ENCODE peak calls at places on chromosome 4, in eight cellular contexts. One of them, this sample, is unnamed.

GRCh38 chr4:29153642-29154041 is 1566.5 kb upstream of the PCDH7 start:
- DNase-seq in tibial artery: no peak
- DNase-seq in hepatocyte: no peak
- DNase-seq in BE2C: no peak
- DNase-seq in left lung: no peak
- DNase-seq in fibroblast of mammary gland: no peak
- DNase-seq in HCT116: no peak
- DNase-seq in lung: no peak
- DNase-seq in this sample: no peak

GRCh38 chr4:154744341-154744948 is 645 bp downstream of the LRAT start:
- DNase-seq in hepatocyte: no peak
- DNase-seq in tibial artery: no peak
- DNase-seq in lung: no peak
- DNase-seq in HCT116: no peak
- DNase-seq in BE2C: no peak
- DNase-seq in left lung: peak
- DNase-seq in fibroblast of mammary gland: no peak
- DNase-seq in this sample: no peak

GRCh38 chr4:95216636-95217035 is 332.1 kb downstream of the UNC5C start:
- DNase-seq in hepatocyte: no peak
- DNase-seq in lung: no peak
- DNase-seq in BE2C: no peak
- DNase-seq in left lung: no peak
- DNase-seq in tibial artery: no peak
- DNase-seq in fibroblast of mammary gland: no peak
- DNase-seq in HCT116: no peak
- DNase-seq in this sample: no peak

GRCh38 chr4:80005863-80006262 is 67.2 kb downstream of the ANTXR2 start:
- DNase-seq in lung: no peak
- DNase-seq in fibroblast of mammary gland: no peak
- DNase-seq in BE2C: no peak
- DNase-seq in hepatocyte: no peak
- DNase-seq in HCT116: no peak
- DNase-seq in left lung: no peak
- DNase-seq in tibial artery: no peak
- DNase-seq in this sample: no peak

GRCh38 chr4:87093443-87094123 is 126.8 kb downstream of the KLHL8 start:
- DNase-seq in tibial artery: no peak
- DNase-seq in HCT116: peak
- DNase-seq in left lung: no peak
- DNase-seq in lung: no peak
- DNase-seq in BE2C: peak
- DNase-seq in hepatocyte: peak
- DNase-seq in fibroblast of mammary gland: peak
- DNase-seq in this sample: peak

GRCh38 chr4:108045687-108046024 is 56.0 kb downstream of the HADH start:
- DNase-seq in fibroblast of mammary gland: peak
- DNase-seq in hepatocyte: peak
- DNase-seq in lung: peak
- DNase-seq in tibial artery: no peak
- DNase-seq in HCT116: no peak
- DNase-seq in BE2C: no peak
- DNase-seq in left lung: no peak
- DNase-seq in this sample: no peak

GRCh38 chr4:27360651-27361347 is 500.2 kb downstream of the STIM2 start:
- DNase-seq in lung: no peak
- DNase-seq in HCT116: no peak
- DNase-seq in hepatocyte: peak
- DNase-seq in BE2C: no peak
- DNase-seq in tibial artery: no peak
- DNase-seq in left lung: no peak
- DNase-seq in fibroblast of mammary gland: peak
- DNase-seq in this sample: no peak

GRCh38 chr4:15035152-15035551 is 32.9 kb downstream of the CPEB2 start:
- DNase-seq in hepatocyte: peak
- DNase-seq in lung: no peak
- DNase-seq in tibial artery: no peak
- DNase-seq in left lung: no peak
- DNase-seq in BE2C: no peak
- DNase-seq in HCT116: no peak
- DNase-seq in fibroblast of mammary gland: peak
- DNase-seq in this sample: no peak

GRCh38 chr4:16524911-16525574 is 298.8 kb upstream of the TAPT1 start:
- DNase-seq in hepatocyte: peak
- DNase-seq in lung: peak
- DNase-seq in fibroblast of mammary gland: peak
- DNase-seq in left lung: no peak
- DNase-seq in tibial artery: no peak
- DNase-seq in HCT116: no peak
- DNase-seq in BE2C: no peak
- DNase-seq in this sample: peak

DNA sequence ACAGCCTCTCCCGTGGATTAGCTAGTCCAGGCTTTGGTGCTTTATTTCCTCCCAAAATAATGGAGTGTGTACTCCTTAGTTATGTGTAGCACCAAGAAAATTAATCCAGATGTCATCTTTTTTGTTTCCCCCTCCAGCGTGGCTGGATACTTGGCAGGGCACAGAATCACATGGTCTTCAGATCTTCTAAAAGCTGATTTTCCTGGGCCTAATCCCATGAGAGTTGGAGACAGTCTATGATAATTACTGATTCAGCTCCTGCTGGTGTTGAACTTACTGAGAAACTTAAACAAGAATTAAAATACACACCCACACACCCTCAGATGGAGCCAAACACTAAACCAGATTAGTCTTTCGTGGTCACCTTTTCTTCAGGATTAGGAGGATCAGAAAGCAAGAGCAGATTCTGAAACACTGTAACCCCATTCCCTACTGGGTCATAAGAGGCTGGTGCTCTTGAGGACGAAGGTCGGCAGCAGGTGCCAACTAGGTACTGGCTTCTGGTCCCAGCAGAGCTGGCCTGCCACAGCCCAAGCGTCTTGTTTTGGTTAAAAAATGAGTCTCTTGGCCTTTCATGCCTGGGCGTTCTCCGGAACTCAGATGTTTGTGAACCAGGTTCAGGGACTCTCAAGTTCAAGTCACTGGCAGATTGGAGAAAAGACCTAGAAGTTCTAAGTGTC is 23.3 kb upstream of the NAP1L5 start:
- DNase-seq in tibial artery: no peak
- DNase-seq in lung: no peak
- DNase-seq in left lung: no peak
- DNase-seq in fibroblast of mammary gland: peak
- DNase-seq in HCT116: no peak
- DNase-seq in hepatocyte: no peak
- DNase-seq in BE2C: no peak
- DNase-seq in this sample: no peak
- H3K4me3 ChIP-seq in tibial artery: no peak
- H3K4me3 ChIP-seq in lung: no peak
- H3K4me3 ChIP-seq in left lung: no peak
- H3K4me3 ChIP-seq in fibroblast of mammary gland: no peak
- H3K4me3 ChIP-seq in HCT116: no peak
- H3K4me3 ChIP-seq in hepatocyte: no peak
- H3K4me3 ChIP-seq in BE2C: no peak
- H3K4me3 ChIP-seq in this sample: no peak

GRCh38 chr4:78588894-78589545 is 37.5 kb downstream of the ANXA3 start:
- DNase-seq in fibroblast of mammary gland: no peak
- DNase-seq in lung: no peak
- DNase-seq in BE2C: no peak
- DNase-seq in hepatocyte: no peak
- DNase-seq in HCT116: no peak
- DNase-seq in tibial artery: no peak
- DNase-seq in left lung: no peak
- DNase-seq in this sample: no peak

GRCh38 chr4:78596111-78596742 is 44.7 kb downstream of the ANXA3 start:
- DNase-seq in HCT116: no peak
- DNase-seq in BE2C: no peak
- DNase-seq in left lung: no peak
- DNase-seq in tibial artery: no peak
- DNase-seq in lung: no peak
- DNase-seq in fibroblast of mammary gland: no peak
- DNase-seq in hepatocyte: peak
- DNase-seq in this sample: no peak

GRCh38 chr4:78591404-78591803 is 39.8 kb downstream of the ANXA3 start:
- DNase-seq in left lung: no peak
- DNase-seq in HCT116: no peak
- DNase-seq in BE2C: no peak
- DNase-seq in hepatocyte: no peak
- DNase-seq in fibroblast of mammary gland: no peak
- DNase-seq in lung: no peak
- DNase-seq in tibial artery: no peak
- DNase-seq in this sample: no peak

DNA sequence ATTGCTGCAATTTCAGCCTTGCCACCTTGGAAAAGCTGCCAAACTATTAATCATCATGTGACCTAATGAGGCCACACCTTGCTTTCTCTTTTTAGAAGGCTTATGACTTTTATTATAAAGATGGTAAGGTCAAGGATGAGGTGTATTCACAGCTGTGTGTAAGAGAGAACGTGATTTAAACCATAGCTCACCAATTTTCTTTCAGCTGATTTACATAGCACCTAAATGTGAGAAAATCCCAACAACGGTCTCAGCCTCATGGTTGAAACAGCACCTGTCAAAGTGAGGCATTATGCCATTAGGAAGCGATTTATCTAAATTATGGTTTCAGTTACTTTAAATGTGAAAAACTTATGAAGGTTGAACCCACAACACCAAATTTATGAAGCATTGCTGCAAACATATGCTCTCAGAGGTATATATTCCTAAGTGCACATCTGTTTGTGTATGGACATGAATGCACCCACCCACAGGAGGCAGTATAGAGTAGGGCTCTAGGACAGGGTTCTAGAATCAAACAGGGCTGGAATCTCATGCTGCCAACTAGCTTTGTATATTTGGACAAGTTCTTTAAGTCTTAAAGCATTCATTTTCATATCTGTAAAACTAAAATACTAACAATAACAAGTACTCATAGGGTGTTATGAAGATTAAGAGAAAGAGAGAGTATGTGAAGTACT is 40.7 kb downstream of the ANXA3 start:
- DNase-seq in lung: no peak
- DNase-seq in left lung: no peak
- DNase-seq in fibroblast of mammary gland: no peak
- DNase-seq in tibial artery: no peak
- DNase-seq in BE2C: peak
- DNase-seq in hepatocyte: no peak
- DNase-seq in HCT116: no peak
- DNase-seq in this sample: no peak
- TF ChIP-seq CTCF in lung: no peak
- TF ChIP-seq CTCF in left lung: no peak
- TF ChIP-seq CTCF in fibroblast of mammary gland: peak
- TF ChIP-seq CTCF in tibial artery: no peak
- TF ChIP-seq CTCF in BE2C: peak
- TF ChIP-seq CTCF in hepatocyte: peak
- TF ChIP-seq CTCF in HCT116: peak
- TF ChIP-seq CTCF in this sample: peak

GRCh38 chr4:89296871-89297270 is 10.7 kb downstream of the GPRIN3 start:
- DNase-seq in fibroblast of mammary gland: no peak
- DNase-seq in tibial artery: no peak
- DNase-seq in HCT116: no peak
- DNase-seq in lung: no peak
- DNase-seq in BE2C: no peak
- DNase-seq in hepatocyte: no peak
- DNase-seq in left lung: no peak
- DNase-seq in this sample: no peak

GRCh38 chr4:89296399-89296798 is 11.2 kb downstream of the GPRIN3 start:
- DNase-seq in BE2C: no peak
- DNase-seq in fibroblast of mammary gland: no peak
- DNase-seq in left lung: no peak
- DNase-seq in tibial artery: no peak
- DNase-seq in HCT116: no peak
- DNase-seq in lung: no peak
- DNase-seq in hepatocyte: peak
- DNase-seq in this sample: no peak

GRCh38 chr4:89299153-89299789 is 8.3 kb downstream of the GPRIN3 start:
- DNase-seq in fibroblast of mammary gland: no peak
- DNase-seq in left lung: no peak
- DNase-seq in hepatocyte: no peak
- DNase-seq in tibial artery: no peak
- DNase-seq in HCT116: no peak
- DNase-seq in lung: no peak
- DNase-seq in BE2C: no peak
- DNase-seq in this sample: no peak

GRCh38 chr4:89298788-89299152 is 8.8 kb downstream of the GPRIN3 start:
- DNase-seq in hepatocyte: no peak
- DNase-seq in tibial artery: no peak
- DNase-seq in fibroblast of mammary gland: peak
- DNase-seq in BE2C: no peak
- DNase-seq in lung: no peak
- DNase-seq in left lung: no peak
- DNase-seq in HCT116: no peak
- DNase-seq in this sample: peak

DNA sequence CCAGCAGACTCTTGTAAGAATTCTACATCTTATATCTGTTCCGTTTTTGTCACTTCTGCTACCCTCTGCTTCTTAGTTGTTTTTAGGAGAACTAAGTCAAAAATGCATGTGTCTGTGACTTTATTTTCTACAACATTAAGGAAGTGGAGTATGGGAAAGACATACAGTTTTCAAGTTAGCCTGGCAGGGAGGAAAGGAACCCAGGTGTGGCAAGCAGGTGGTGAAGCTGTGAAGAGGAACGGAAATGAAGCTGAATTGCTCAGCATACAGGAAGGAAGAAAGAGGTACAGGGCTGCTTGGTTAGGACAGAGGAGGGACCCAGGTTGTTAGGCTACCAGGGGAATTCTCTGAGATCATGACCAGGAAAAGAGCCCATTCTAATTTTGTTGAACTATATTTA is 9.4 kb downstream of the GPRIN3 start:
- DNase-seq in tibial artery: no peak
- DNase-seq in fibroblast of mammary gland: no peak
- DNase-seq in left lung: no peak
- DNase-seq in hepatocyte: no peak
- DNase-seq in BE2C: no peak
- DNase-seq in lung: no peak
- DNase-seq in HCT116: no peak
- DNase-seq in this sample: no peak
- H3K4me3 ChIP-seq in tibial artery: no peak
- H3K4me3 ChIP-seq in fibroblast of mammary gland: no peak
- H3K4me3 ChIP-seq in left lung: no peak
- H3K4me3 ChIP-seq in hepatocyte: no peak
- H3K4me3 ChIP-seq in BE2C: no peak
- H3K4me3 ChIP-seq in lung: no peak
- H3K4me3 ChIP-seq in HCT116: no peak
- H3K4me3 ChIP-seq in this sample: no peak

DNA sequence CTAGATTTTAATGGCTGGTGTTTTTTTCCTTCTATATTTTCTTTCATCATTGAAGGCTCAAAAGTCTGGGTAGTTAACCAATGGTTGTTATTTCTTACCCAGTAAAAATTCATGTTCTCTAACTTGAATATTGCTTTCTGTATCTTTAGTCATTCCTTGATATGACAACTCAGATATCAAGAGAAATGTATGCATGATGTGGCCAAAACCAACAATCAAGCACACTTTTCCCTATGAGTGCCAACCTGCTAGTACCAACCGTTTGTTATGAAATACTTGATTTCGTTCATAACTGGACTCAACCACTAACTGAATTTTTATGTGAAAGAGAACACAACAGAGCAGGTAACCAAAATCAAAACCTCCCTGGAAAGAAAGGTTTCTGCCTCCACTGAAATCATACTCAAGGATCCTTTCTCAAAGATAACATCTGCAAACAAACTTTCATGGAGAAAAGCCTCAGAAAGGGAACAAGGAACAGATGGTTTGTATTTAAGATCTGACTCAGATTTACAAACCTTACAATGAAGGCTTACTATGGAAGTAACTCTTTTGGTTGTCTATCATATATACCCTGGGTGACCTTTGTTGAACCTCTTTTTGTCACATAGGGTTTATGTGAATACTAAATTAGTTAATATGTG is 8.3 kb upstream of the VEGFC start:
- DNase-seq in lung: no peak
- DNase-seq in BE2C: no peak
- DNase-seq in left lung: no peak
- DNase-seq in HCT116: no peak
- DNase-seq in hepatocyte: no peak
- DNase-seq in fibroblast of mammary gland: peak
- DNase-seq in tibial artery: no peak
- DNase-seq in this sample: no peak
- TF ChIP-seq CTCF in lung: no peak
- TF ChIP-seq CTCF in BE2C: no peak
- TF ChIP-seq CTCF in left lung: no peak
- TF ChIP-seq CTCF in HCT116: no peak
- TF ChIP-seq CTCF in hepatocyte: no peak
- TF ChIP-seq CTCF in fibroblast of mammary gland: no peak
- TF ChIP-seq CTCF in tibial artery: no peak
- TF ChIP-seq CTCF in this sample: no peak

This sample was measured in cardiac muscle cell.